ENCODE peak calls at places on chromosome 1, in six cellular contexts. P is K562, D is mammary epithelial cell, H is left ventricle myocardium inferior, M is breast epithelium, C is neural crest cell. G is an unnamed sample.

GRCh38 chr1:183689770-183690204 is 36.7 kb upstream of the APOBEC4 start:
- DNase-seq in M (no peak), C (no peak), P (no peak), D (no peak), H (no peak), G (no peak)

GRCh38 chr1:161374373-161374772 is 6.7 kb upstream of the CFAP126 start:
- DNase-seq in D (no peak), M (no peak), C (no peak), H (no peak), P (no peak), G (no peak)

GRCh38 chr1:106268070-106268469 is 788.4 kb upstream of the PRMT6 start:
- DNase-seq in D (peak; percentile 1), P (no peak), M (no peak), C (no peak), H (no peak), G (peak; percentile 52)

GRCh38 chr1:1079408-1080121 is 5.5 kb upstream of the RNF223 start:
- DNase-seq in D (peak; percentile 91), H (peak; percentile 35), M (peak; percentile 92), C (no peak), P (peak; percentile 80), G (peak; percentile 74)

GRCh38 chr1:201411292-201411691 is 10.2 kb downstream of the TNNI1 start:
- DNase-seq in H (no peak), C (no peak), M (no peak), P (no peak), D (no peak), G (no peak)

GRCh38 chr1:230794431-230794830 is 47.2 kb downstream of the CAPN9 start:
- DNase-seq in M (no peak), D (no peak), C (no peak), P (no peak), H (no peak), G (no peak)

GRCh38 chr1:222413436-222413835 is 134.5 kb downstream of the HHIPL2 start:
- DNase-seq in D (no peak), P (no peak), M (no peak), H (no peak), C (no peak), G (no peak)

GRCh38 chr1:224234017-224234416 is 51.0 kb downstream of the DEGS1 start:
- DNase-seq in M (no peak), C (no peak), D (no peak), P (no peak), H (no peak), G (no peak)

GRCh38 chr1:222643603-222643936 is 25.7 kb downstream of the MIA3 start:
- DNase-seq in P (no peak), D (no peak), M (no peak), H (no peak), C (no peak), G (no peak)

GRCh38 chr1:223423641-223424233 is 30.5 kb downstream of the CCDC185 start:
- DNase-seq in P (no peak), H (no peak), D (peak; percentile 21), C (no peak), M (no peak), G (no peak)

GRCh38 chr1:56532359-56532696 is 47.0 kb downstream of the PLPP3 start:
- DNase-seq in P (no peak), C (no peak), D (no peak), H (no peak), M (no peak), G (no peak)

GRCh38 chr1:56297948-56298347 is 281.4 kb downstream of the PLPP3 start:
- DNase-seq in P (no peak), H (no peak), D (no peak), M (no peak), C (no peak), G (no peak)

GRCh38 chr1:109595540-109595939 is 23.9 kb downstream of the GNAT2 start:
- DNase-seq in H (no peak), P (no peak), D (peak; percentile 32), M (no peak), C (no peak), G (no peak)

GRCh38 chr1:84632975-84633427 is 57.3 kb downstream of the SSX2IP start:
- DNase-seq in P (no peak), C (no peak), M (no peak), H (no peak), D (peak; percentile 61), G (no peak)

GRCh38 chr1:237507005-237507404 is 383.7 kb downstream of the ZP4 start:
- DNase-seq in M (no peak), H (no peak), P (no peak), C (no peak), D (no peak), G (no peak)

GRCh38 chr1:18358600-18358999 is 122.1 kb upstream of the KLHDC7A start:
- DNase-seq in P (no peak), D (no peak), H (no peak), M (no peak), C (no peak), G (no peak)

GRCh38 chr1:17725084-17725718 is 29.9 kb upstream of the ACTL8 start:
- DNase-seq in D (peak; percentile 16), M (no peak), C (no peak), H (no peak), P (no peak), G (no peak)

DNA sequence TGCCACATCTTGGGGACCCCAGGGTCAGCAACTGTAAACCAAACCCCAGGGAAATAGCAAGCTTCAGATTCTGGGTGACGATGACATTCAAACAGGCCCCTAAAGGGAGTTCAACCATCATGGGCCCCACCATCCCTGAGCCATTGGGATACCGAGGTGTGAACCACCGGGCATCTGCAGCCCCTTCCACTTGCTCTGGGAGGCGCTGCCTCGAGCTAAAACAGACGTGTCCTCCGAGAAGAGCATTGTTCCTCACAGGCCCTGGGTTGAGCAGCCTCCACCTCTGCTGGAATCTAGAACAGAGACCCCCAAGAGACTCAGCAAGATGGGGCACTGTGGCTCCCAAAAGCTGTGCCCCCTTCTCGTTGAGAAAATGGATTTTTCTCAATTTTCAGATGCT is 19.0 kb upstream of the EFHD2 start:
- DNase-seq in M (no peak), D (no peak), P (no peak), H (no peak), C (no peak), G (no peak)
- TF ChIP-seq CTCF in M (no peak), D (no peak), P (peak; percentile 47), H (no peak), C (no peak), G (no peak)

GRCh38 chr1:151711940-151712339 is 4.7 kb downstream of the CELF3 start:
- DNase-seq in C (no peak), D (no peak), M (no peak), P (no peak), H (no peak), G (no peak)
- TF ChIP-seq CTCF in C (no peak), D (no peak), M (no peak), P (no peak), H (no peak), G (no peak)

GRCh38 chr1:46596036-46596435 is 8.0 kb downstream of the MKNK1 start:
- DNase-seq in H (no peak), C (no peak), M (no peak), P (no peak), D (no peak), G (no peak)
- TF ChIP-seq CTCF in H (no peak), C (no peak), M (no peak), P (no peak), D (no peak), G (no peak)

GRCh38 chr1:89599332-89599630 is 33.6 kb upstream of the LRRC8C start:
- DNase-seq in M (no peak), H (no peak), P (no peak), C (no peak), D (no peak), G (no peak)
- TF ChIP-seq CTCF in M (no peak), H (peak; percentile 15), P (no peak), C (peak; percentile 36), D (no peak), G (peak; percentile 12)

GRCh38 chr1:208213786-208214185 is 30.4 kb downstream of the PLXNA2 start:
- DNase-seq in C (no peak), D (peak; percentile 33), P (no peak), H (no peak), M (no peak), G (no peak)

GRCh38 chr1:208215393-208215792 is 28.8 kb downstream of the PLXNA2 start:
- DNase-seq in C (no peak), D (no peak), M (no peak), H (no peak), P (no peak), G (no peak)

GRCh38 chr1:208216806-208217205 is 27.4 kb downstream of the PLXNA2 start:
- DNase-seq in M (no peak), D (no peak), C (no peak), H (no peak), P (no peak), G (no peak)

GRCh38 chr1:208217774-208218173 is 26.4 kb downstream of the PLXNA2 start:
- DNase-seq in P (peak; percentile 29), M (no peak), H (no peak), D (no peak), C (no peak), G (no peak)

GRCh38 chr1:208216062-208216461 is 28.1 kb downstream of the PLXNA2 start:
- DNase-seq in M (no peak), H (no peak), C (no peak), P (no peak), D (no peak), G (no peak)
- TF ChIP-seq CTCF in M (no peak), H (no peak), C (no peak), P (no peak), D (no peak), G (no peak)

DNA sequence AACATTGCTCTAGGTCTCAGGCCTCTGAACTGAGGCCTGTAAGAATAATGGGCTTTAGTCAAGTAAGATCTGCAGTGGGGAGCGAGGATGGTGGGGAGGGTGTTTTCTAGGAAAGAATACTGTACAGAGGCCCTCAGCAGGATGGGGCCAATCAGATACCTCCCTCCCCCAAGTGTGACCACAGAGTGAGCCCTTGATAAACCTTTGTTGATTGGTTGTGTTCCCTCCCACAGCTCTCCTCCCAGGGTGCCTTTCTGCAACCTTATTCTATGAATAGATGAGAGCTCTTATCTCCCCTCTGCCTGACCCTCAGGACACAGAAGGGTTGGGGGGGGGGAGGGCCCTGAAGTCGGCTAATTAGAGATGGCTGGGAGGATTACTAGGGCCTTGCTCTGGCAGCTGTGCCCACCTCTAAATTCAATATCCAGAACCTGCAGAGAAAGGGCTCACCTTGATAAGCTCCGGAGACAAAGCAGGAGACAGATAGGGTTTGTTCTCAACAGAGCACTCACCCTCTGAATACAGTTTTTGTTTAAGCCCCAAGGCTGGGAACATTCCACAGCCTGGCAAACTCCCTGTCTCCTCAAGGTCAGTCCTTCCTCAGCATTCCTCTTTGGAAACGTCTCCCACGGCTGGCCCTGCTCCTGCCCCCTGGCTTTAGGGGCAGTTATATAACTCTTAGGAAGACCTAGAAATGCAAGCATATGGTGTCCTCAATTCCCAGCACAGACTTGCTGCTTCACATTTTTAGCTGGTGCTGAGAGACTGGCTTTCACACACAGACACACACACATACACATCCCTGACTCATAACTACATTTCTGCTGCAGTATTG is 42.9 kb downstream of the ATP1A1 start:
- DNase-seq in M (no peak), D (no peak), H (peak; percentile 40), C (no peak), P (peak; percentile 93), G (no peak)
- TF ChIP-seq CTCF in M (peak; percentile 21), D (peak; percentile 14), H (peak; percentile 34), C (no peak), P (peak; percentile 32), G (no peak)

GRCh38 chr1:16613185-16614147 is at the start of gene NBPF1:
- DNase-seq in C (peak; percentile 100), M (peak; percentile 96), H (peak; percentile 96), P (peak; percentile 100), D (peak; percentile 94), G (peak; percentile 100)
- TF ChIP-seq CTCF in C (no peak), M (no peak), H (no peak), P (peak; percentile 30), D (no peak), G (no peak)

GRCh38 chr1:62209931-62210595 is 15.4 kb downstream of the L1TD1 start:
- DNase-seq in M (no peak), P (no peak), D (peak; percentile 76), H (no peak), C (no peak), G (no peak)
- TF ChIP-seq CTCF in M (no peak), P (no peak), D (no peak), H (no peak), C (no peak), G (no peak)

G was measured in endothelial cell.